ENCODE peak calls at places on chromosomes 13 and 19, in nine cellular contexts. One of them, this sample, is unnamed.

GRCh38 chr13:114035583-114036501 is 62.0 kb upstream of the C13orf46 start:
- DNase-seq in neural progenitor cell: peak; percentile 51
- DNase-seq in upper lobe of right lung: no peak
- DNase-seq in esophagus muscularis mucosa: no peak
- DNase-seq in thoracic aorta: no peak
- DNase-seq in psoas muscle: peak; percentile 51
- DNase-seq in cardiac muscle cell: peak; percentile 26
- DNase-seq in mucosa of descending colon: no peak
- DNase-seq in astrocyte: peak; percentile 46
- DNase-seq in this sample: no peak

GRCh38 chr19:8578642-8579265 is 1.5 kb upstream of the MYO1F start:
- DNase-seq in mucosa of descending colon: peak; percentile 91
- DNase-seq in upper lobe of right lung: peak; percentile 86
- DNase-seq in thoracic aorta: peak; percentile 40
- DNase-seq in cardiac muscle cell: peak; percentile 74
- DNase-seq in astrocyte: no peak
- DNase-seq in esophagus muscularis mucosa: peak; percentile 97
- DNase-seq in psoas muscle: peak; percentile 78
- DNase-seq in neural progenitor cell: peak; percentile 85
- DNase-seq in this sample: peak; percentile 73

GRCh38 chr19:28242317-28242927 is 970.5 kb downstream of the UQCRFS1 start:
- DNase-seq in upper lobe of right lung: no peak
- DNase-seq in esophagus muscularis mucosa: no peak
- DNase-seq in thoracic aorta: no peak
- DNase-seq in psoas muscle: no peak
- DNase-seq in cardiac muscle cell: peak; percentile 60
- DNase-seq in neural progenitor cell: peak; percentile 67
- DNase-seq in mucosa of descending colon: peak; percentile 69
- DNase-seq in astrocyte: no peak
- DNase-seq in this sample: peak; percentile 24

GRCh38 chr19:2171349-2172145 is 7.8 kb downstream of the DOT1L start:
- DNase-seq in astrocyte: no peak
- DNase-seq in neural progenitor cell: peak; percentile 45
- DNase-seq in psoas muscle: peak; percentile 41
- DNase-seq in cardiac muscle cell: peak; percentile 59
- DNase-seq in upper lobe of right lung: no peak
- DNase-seq in mucosa of descending colon: no peak
- DNase-seq in esophagus muscularis mucosa: no peak
- DNase-seq in thoracic aorta: no peak
- DNase-seq in this sample: peak; percentile 58

GRCh38 chr19:45069056-45069455 is 7.2 kb downstream of the ZNF296 start:
- DNase-seq in psoas muscle: no peak
- DNase-seq in esophagus muscularis mucosa: no peak
- DNase-seq in thoracic aorta: no peak
- DNase-seq in neural progenitor cell: peak; percentile 33
- DNase-seq in cardiac muscle cell: peak; percentile 26
- DNase-seq in upper lobe of right lung: no peak
- DNase-seq in astrocyte: no peak
- DNase-seq in mucosa of descending colon: peak; percentile 51
- DNase-seq in this sample: no peak

GRCh38 chr13:60655268-60655667 is 258.2 kb downstream of the TDRD3 start:
- DNase-seq in psoas muscle: no peak
- DNase-seq in upper lobe of right lung: no peak
- DNase-seq in thoracic aorta: no peak
- DNase-seq in astrocyte: no peak
- DNase-seq in esophagus muscularis mucosa: no peak
- DNase-seq in mucosa of descending colon: no peak
- DNase-seq in cardiac muscle cell: no peak
- DNase-seq in neural progenitor cell: no peak
- DNase-seq in this sample: no peak

GRCh38 chr19:19485161-19485997 is 30.0 kb downstream of the TSSK6 start:
- DNase-seq in upper lobe of right lung: no peak
- DNase-seq in thoracic aorta: no peak
- DNase-seq in neural progenitor cell: no peak
- DNase-seq in astrocyte: peak; percentile 55
- DNase-seq in mucosa of descending colon: no peak
- DNase-seq in psoas muscle: no peak
- DNase-seq in cardiac muscle cell: peak; percentile 38
- DNase-seq in esophagus muscularis mucosa: no peak
- DNase-seq in this sample: no peak

GRCh38 chr19:7494416-7495098 is 5.7 kb upstream of the PEX11G start:
- DNase-seq in upper lobe of right lung: no peak
- DNase-seq in mucosa of descending colon: peak; percentile 24
- DNase-seq in esophagus muscularis mucosa: no peak
- DNase-seq in astrocyte: no peak
- DNase-seq in thoracic aorta: no peak
- DNase-seq in cardiac muscle cell: peak; percentile 58
- DNase-seq in psoas muscle: peak; percentile 40
- DNase-seq in neural progenitor cell: peak; percentile 33
- DNase-seq in this sample: no peak

GRCh38 chr13:113124211-113125025 is 1.8 kb downstream of the F10 start:
- DNase-seq in astrocyte: no peak
- DNase-seq in esophagus muscularis mucosa: no peak
- DNase-seq in cardiac muscle cell: no peak
- DNase-seq in psoas muscle: no peak
- DNase-seq in mucosa of descending colon: no peak
- DNase-seq in upper lobe of right lung: no peak
- DNase-seq in thoracic aorta: no peak
- DNase-seq in neural progenitor cell: no peak
- DNase-seq in this sample: no peak

GRCh38 chr13:30892966-30893365 is 13.1 kb upstream of the MEDAG start:
- DNase-seq in astrocyte: peak; percentile 35
- DNase-seq in upper lobe of right lung: no peak
- DNase-seq in esophagus muscularis mucosa: no peak
- DNase-seq in cardiac muscle cell: peak; percentile 75
- DNase-seq in thoracic aorta: no peak
- DNase-seq in mucosa of descending colon: peak; percentile 17
- DNase-seq in psoas muscle: peak; percentile 81
- DNase-seq in neural progenitor cell: peak; percentile 74
- DNase-seq in this sample: no peak

GRCh38 chr19:19606021-19606420 is 12.5 kb downstream of the PBX4 start:
- DNase-seq in cardiac muscle cell: no peak
- DNase-seq in thoracic aorta: no peak
- DNase-seq in upper lobe of right lung: no peak
- DNase-seq in psoas muscle: no peak
- DNase-seq in neural progenitor cell: no peak
- DNase-seq in astrocyte: peak; percentile 20
- DNase-seq in mucosa of descending colon: peak; percentile 77
- DNase-seq in esophagus muscularis mucosa: no peak
- DNase-seq in this sample: no peak

GRCh38 chr13:80224468-80224867 is 116.5 kb downstream of the SPRY2 start:
- DNase-seq in cardiac muscle cell: peak; percentile 43
- DNase-seq in psoas muscle: no peak
- DNase-seq in astrocyte: peak; percentile 77
- DNase-seq in mucosa of descending colon: no peak
- DNase-seq in neural progenitor cell: no peak
- DNase-seq in upper lobe of right lung: no peak
- DNase-seq in thoracic aorta: no peak
- DNase-seq in esophagus muscularis mucosa: no peak
- DNase-seq in this sample: no peak

GRCh38 chr13:37617162-37617561 is 18.6 kb upstream of the POSTN start:
- DNase-seq in upper lobe of right lung: no peak
- DNase-seq in esophagus muscularis mucosa: no peak
- DNase-seq in mucosa of descending colon: no peak
- DNase-seq in thoracic aorta: no peak
- DNase-seq in astrocyte: peak; percentile 96
- DNase-seq in neural progenitor cell: no peak
- DNase-seq in psoas muscle: no peak
- DNase-seq in cardiac muscle cell: peak; percentile 85
- DNase-seq in this sample: no peak

GRCh38 chr13:94419304-94419943 is 60.1 kb downstream of the DCT start:
- DNase-seq in thoracic aorta: no peak
- DNase-seq in mucosa of descending colon: no peak
- DNase-seq in cardiac muscle cell: peak; percentile 82
- DNase-seq in upper lobe of right lung: no peak
- DNase-seq in astrocyte: peak; percentile 65
- DNase-seq in esophagus muscularis mucosa: no peak
- DNase-seq in neural progenitor cell: no peak
- DNase-seq in psoas muscle: no peak
- DNase-seq in this sample: no peak

GRCh38 chr19:41076286-41076685 is 12.0 kb upstream of the CYP2A13 start:
- DNase-seq in astrocyte: no peak
- DNase-seq in psoas muscle: no peak
- DNase-seq in upper lobe of right lung: no peak
- DNase-seq in cardiac muscle cell: no peak
- DNase-seq in thoracic aorta: no peak
- DNase-seq in mucosa of descending colon: no peak
- DNase-seq in esophagus muscularis mucosa: no peak
- DNase-seq in neural progenitor cell: no peak
- DNase-seq in this sample: no peak

GRCh38 chr13:50843256-50844043 is at the start of gene DLEU7:
- DNase-seq in thoracic aorta: no peak
- DNase-seq in esophagus muscularis mucosa: no peak
- DNase-seq in cardiac muscle cell: no peak
- DNase-seq in astrocyte: no peak
- DNase-seq in upper lobe of right lung: no peak
- DNase-seq in neural progenitor cell: peak; percentile 88
- DNase-seq in mucosa of descending colon: no peak
- DNase-seq in psoas muscle: no peak
- DNase-seq in this sample: no peak

GRCh38 chr13:55483626-55484158 is 1657.0 kb upstream of the PRR20A start:
- DNase-seq in neural progenitor cell: no peak
- DNase-seq in esophagus muscularis mucosa: no peak
- DNase-seq in mucosa of descending colon: no peak
- DNase-seq in psoas muscle: no peak
- DNase-seq in upper lobe of right lung: no peak
- DNase-seq in thoracic aorta: no peak
- DNase-seq in astrocyte: no peak
- DNase-seq in cardiac muscle cell: no peak
- DNase-seq in this sample: no peak

GRCh38 chr13:75316427-75316826 is 165.5 kb downstream of the TBC1D4 start:
- DNase-seq in psoas muscle: no peak
- DNase-seq in astrocyte: peak; percentile 10
- DNase-seq in esophagus muscularis mucosa: no peak
- DNase-seq in neural progenitor cell: no peak
- DNase-seq in thoracic aorta: no peak
- DNase-seq in mucosa of descending colon: no peak
- DNase-seq in upper lobe of right lung: no peak
- DNase-seq in cardiac muscle cell: peak; percentile 44
- DNase-seq in this sample: no peak

GRCh38 chr13:97856001-97856675 is 97.3 kb upstream of the IPO5 start:
- DNase-seq in thoracic aorta: no peak
- DNase-seq in neural progenitor cell: peak; percentile 76
- DNase-seq in esophagus muscularis mucosa: peak; percentile 81
- DNase-seq in astrocyte: peak; percentile 3
- DNase-seq in cardiac muscle cell: peak; percentile 60
- DNase-seq in psoas muscle: peak; percentile 46
- DNase-seq in upper lobe of right lung: peak; percentile 67
- DNase-seq in mucosa of descending colon: peak; percentile 17
- DNase-seq in this sample: peak; percentile 9

GRCh38 chr13:22883961-22884360 is 296.8 kb upstream of the SGCG start:
- DNase-seq in thoracic aorta: no peak
- DNase-seq in psoas muscle: no peak
- DNase-seq in esophagus muscularis mucosa: no peak
- DNase-seq in cardiac muscle cell: no peak
- DNase-seq in mucosa of descending colon: no peak
- DNase-seq in upper lobe of right lung: no peak
- DNase-seq in neural progenitor cell: peak; percentile 54
- DNase-seq in astrocyte: no peak
- DNase-seq in this sample: no peak
- H3K4me1 ChIP-seq in thoracic aorta: no peaks in the 10 kb centered on the region
- H3K4me1 ChIP-seq in psoas muscle: no peaks in the 10 kb centered on the region
- H3K4me1 ChIP-seq in esophagus muscularis mucosa: no peaks in the 10 kb centered on the region
- H3K4me1 ChIP-seq in cardiac muscle cell: no peaks in the 10 kb centered on the region
- H3K4me1 ChIP-seq in mucosa of descending colon: no peaks in the 10 kb centered on the region
- H3K4me1 ChIP-seq in upper lobe of right lung: no peaks in the 10 kb centered on the region
- H3K4me1 ChIP-seq in neural progenitor cell: peaks cover 18% of the 10 kb centered on the region
- H3K4me1 ChIP-seq in astrocyte: no peaks in the 10 kb centered on the region
- H3K4me1 ChIP-seq in this sample: no peaks in the 10 kb centered on the region

DNA sequence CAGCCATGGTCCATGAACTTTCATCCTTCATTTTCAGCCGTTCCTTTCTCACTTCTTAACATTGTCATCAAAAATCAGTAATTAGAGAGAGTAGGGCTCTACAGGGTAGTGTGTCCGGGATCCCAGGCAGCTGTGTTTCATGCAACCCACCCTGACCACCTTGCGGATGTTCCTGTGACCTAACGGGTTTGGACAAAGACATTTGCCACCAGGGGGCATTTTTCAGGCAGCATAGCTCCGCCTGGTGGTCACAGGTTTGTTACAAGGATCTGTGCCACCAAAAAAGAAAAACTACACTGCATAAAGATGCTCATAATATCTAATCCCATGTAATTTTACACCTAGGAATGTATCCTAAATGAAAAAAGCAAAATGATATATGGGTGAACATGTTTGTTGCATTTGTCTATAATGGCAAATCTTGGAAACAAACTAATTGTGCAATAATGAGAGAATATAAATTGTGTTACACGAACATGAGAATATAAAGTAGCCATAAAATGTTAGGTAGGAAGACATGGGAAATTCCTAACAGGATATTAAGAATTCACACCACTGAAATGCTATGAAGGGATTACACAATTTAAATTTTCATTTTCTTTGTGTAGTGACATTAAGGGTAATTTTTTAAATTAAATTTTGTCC is 123.0 kb downstream of the SLC7A1 start:
- DNase-seq in esophagus muscularis mucosa: no peak
- DNase-seq in upper lobe of right lung: no peak
- DNase-seq in thoracic aorta: no peak
- DNase-seq in neural progenitor cell: peak; percentile 84
- DNase-seq in astrocyte: peak; percentile 46
- DNase-seq in cardiac muscle cell: peak; percentile 69
- DNase-seq in psoas muscle: no peak
- DNase-seq in mucosa of descending colon: peak; percentile 78
- DNase-seq in this sample: no peak
- TF ChIP-seq CTCF in esophagus muscularis mucosa: peak; percentile 62
- TF ChIP-seq CTCF in upper lobe of right lung: peak; percentile 73
- TF ChIP-seq CTCF in thoracic aorta: peak; percentile 73
- TF ChIP-seq CTCF in neural progenitor cell: peak; percentile 94
- TF ChIP-seq CTCF in astrocyte: peak; percentile 99
- TF ChIP-seq CTCF in cardiac muscle cell: peak; percentile 99
- TF ChIP-seq CTCF in psoas muscle: peak; percentile 73
- TF ChIP-seq CTCF in mucosa of descending colon: peak; percentile 37
- TF ChIP-seq CTCF in this sample: peak; percentile 70

DNA sequence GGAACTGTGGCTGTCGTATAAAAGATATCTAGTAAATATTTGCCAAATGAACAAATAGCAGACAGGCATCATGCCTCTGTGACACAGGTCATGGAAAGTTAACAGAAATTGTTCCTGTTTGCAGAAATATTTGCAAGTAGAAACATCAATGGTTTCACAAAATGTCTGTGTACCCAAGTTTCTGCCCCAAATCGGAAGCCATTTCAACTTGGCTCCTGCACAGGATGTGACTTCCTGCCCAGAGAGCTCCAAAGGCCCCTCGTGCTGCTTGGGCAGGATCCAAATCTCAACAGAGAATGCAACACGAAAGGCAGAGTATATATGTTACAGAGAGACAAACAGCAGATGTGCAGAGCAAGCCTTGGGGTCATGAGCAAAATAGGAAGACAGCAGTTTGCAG is 95.5 kb upstream of the SERP2 start:
- DNase-seq in psoas muscle: no peak
- DNase-seq in esophagus muscularis mucosa: no peak
- DNase-seq in upper lobe of right lung: no peak
- DNase-seq in mucosa of descending colon: no peak
- DNase-seq in neural progenitor cell: no peak
- DNase-seq in cardiac muscle cell: no peak
- DNase-seq in thoracic aorta: no peak
- DNase-seq in astrocyte: no peak
- DNase-seq in this sample: no peak
- H3K4me1 ChIP-seq in psoas muscle: peaks cover 11% of the 10 kb centered on the region
- H3K4me1 ChIP-seq in esophagus muscularis mucosa: peaks cover 12% of the 10 kb centered on the region
- H3K4me1 ChIP-seq in upper lobe of right lung: peaks cover 13% of the 10 kb centered on the region
- H3K4me1 ChIP-seq in mucosa of descending colon: peaks cover 3% of the 10 kb centered on the region
- H3K4me1 ChIP-seq in neural progenitor cell: no peaks in the 10 kb centered on the region
- H3K4me1 ChIP-seq in cardiac muscle cell: peaks cover 17% of the 10 kb centered on the region
- H3K4me1 ChIP-seq in thoracic aorta: peaks cover 26% of the 10 kb centered on the region
- H3K4me1 ChIP-seq in astrocyte: peaks cover 10% of the 10 kb centered on the region
- H3K4me1 ChIP-seq in this sample: no peaks in the 10 kb centered on the region

GRCh38 chr19:50838239-50838638 is 4.9 kb upstream of the KLK15 start:
- DNase-seq in thoracic aorta: no peak
- DNase-seq in psoas muscle: no peak
- DNase-seq in esophagus muscularis mucosa: no peak
- DNase-seq in upper lobe of right lung: no peak
- DNase-seq in mucosa of descending colon: no peak
- DNase-seq in neural progenitor cell: peak; percentile 30
- DNase-seq in cardiac muscle cell: peak; percentile 7
- DNase-seq in astrocyte: no peak
- DNase-seq in this sample: no peak
- TF ChIP-seq CTCF in thoracic aorta: no peak
- TF ChIP-seq CTCF in psoas muscle: no peak
- TF ChIP-seq CTCF in esophagus muscularis mucosa: no peak
- TF ChIP-seq CTCF in upper lobe of right lung: no peak
- TF ChIP-seq CTCF in mucosa of descending colon: no peak
- TF ChIP-seq CTCF in neural progenitor cell: peak; percentile 33
- TF ChIP-seq CTCF in cardiac muscle cell: peak; percentile 20
- TF ChIP-seq CTCF in astrocyte: no peak
- TF ChIP-seq CTCF in this sample: no peak